ENCODE peak calls at places on chromosomes 6 and 20, in six cellular contexts. Y is HepG2, U is A549, F is endothelial cell of umbilical vein, T is GM12878, A is K562. N is an unnamed sample.

GRCh38 chr6:57284056-57284455 is 33.4 kb upstream of the PRIM2 start:
- DNase-seq in Y (no peak), U (no peak), F (no peak), T (no peak), A (no peak), N (no peak)

GRCh38 chr20:20207291-20207690 is 155.0 kb downstream of the CFAP61 start:
- DNase-seq in Y (no peak), U (no peak), F (no peak), T (no peak), A (no peak), N (no peak)

GRCh38 chr20:52103911-52104545 is 87.6 kb downstream of the ZFP64 start:
- DNase-seq in Y (no peak), U (no peak), F (peak), T (no peak), A (no peak), N (peak)

GRCh38 chr6:43129434-43130194 is 41.5 kb upstream of the SRF start:
- DNase-seq in Y (peak), U (peak), F (peak), T (no peak), A (peak), N (peak)

GRCh38 chr20:38599410-38599882 is 2.2 kb upstream of the ARHGAP40 start:
- DNase-seq in Y (peak), U (no peak), F (no peak), T (no peak), A (peak), N (no peak)

GRCh38 chr6:53862517-53863457 is 68.0 kb downstream of the LRRC1 start:
- DNase-seq in Y (no peak), U (no peak), F (peak), T (no peak), A (no peak), N (no peak)

GRCh38 chr20:37866051-37866450 is 36.9 kb upstream of the VSTM2L start:
- DNase-seq in Y (no peak), U (no peak), F (no peak), T (no peak), A (no peak), N (no peak)

GRCh38 chr6:136464874-136465273 is 85.3 kb downstream of the MAP7 start:
- DNase-seq in Y (no peak), U (no peak), F (no peak), T (no peak), A (no peak), N (no peak)

GRCh38 chr6:133945158-133945557 is 7.9 kb upstream of the TBPL1 start:
- DNase-seq in Y (peak), U (peak), F (no peak), T (no peak), A (no peak), N (peak)

GRCh38 chr6:33663727-33664449 is 42.8 kb downstream of the ITPR3 start:
- DNase-seq in Y (no peak), U (no peak), F (no peak), T (no peak), A (no peak), N (no peak)

GRCh38 chr6:11771473-11772048 is 7.0 kb downstream of the ADTRP start:
- DNase-seq in Y (no peak), U (no peak), F (no peak), T (no peak), A (no peak), N (peak)

GRCh38 chr6:75156186-75156878 is 49.5 kb downstream of the COL12A1 start:
- DNase-seq in Y (no peak), U (no peak), F (peak), T (no peak), A (no peak), N (no peak)

GRCh38 chr6:158019416-158019815 is 37.8 kb downstream of the SYNJ2 start:
- DNase-seq in Y (no peak), U (no peak), F (no peak), T (no peak), A (no peak), N (no peak)

GRCh38 chr6:156909212-156910010 is 132.2 kb downstream of the ARID1B start:
- DNase-seq in Y (no peak), U (no peak), F (no peak), T (no peak), A (no peak), N (no peak)

GRCh38 chr6:136014454-136015421 is 163.2 kb downstream of the PDE7B start:
- DNase-seq in Y (no peak), U (peak), F (no peak), T (no peak), A (no peak), N (peak)

GRCh38 chr6:133953634-133954415 is 801 bp downstream of the TBPL1 start:
- DNase-seq in Y (no peak), U (no peak), F (no peak), T (no peak), A (peak), N (peak)

GRCh38 chr6:52253494-52253893 is 9.2 kb upstream of the IL17F start:
- DNase-seq in Y (no peak), U (no peak), F (no peak), T (no peak), A (no peak), N (no peak)

DNA sequence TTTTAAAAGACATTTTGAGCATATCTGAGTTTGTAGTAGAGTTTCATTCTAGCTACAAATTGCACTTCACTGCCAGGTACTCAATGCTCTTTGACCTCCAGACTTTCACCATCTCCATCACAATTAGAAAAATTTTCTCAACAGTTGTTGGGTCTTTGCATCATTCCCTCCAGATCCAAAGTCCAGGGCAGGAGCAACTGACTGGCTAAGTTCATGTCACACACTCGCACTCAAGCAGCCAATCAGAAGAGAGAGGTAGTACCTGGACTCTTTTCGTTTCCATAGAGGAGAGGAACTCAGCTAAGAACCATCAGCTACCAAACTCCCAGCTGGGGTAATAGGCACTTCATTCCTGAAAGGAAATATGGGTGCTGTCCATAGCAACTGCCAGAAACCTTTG is 9.0 kb downstream of the SPINT3 start:
- DNase-seq in Y (peak), U (no peak), F (no peak), T (no peak), A (no peak), N (no peak)
- TF ChIP-seq MYC in Y (no peak), U (no peak), F (no peak), T (no peak), A (no peak), N (no peak)

GRCh38 chr6:17418281-17419188 is 25.1 kb downstream of the CAP2 start:
- DNase-seq in Y (no peak), U (peak), F (no peak), T (no peak), A (no peak), N (no peak)
- TF ChIP-seq POLR2A in Y (no peak), U (no peak), F (no peak), T (no peak), A (no peak), N (no peak)

DNA sequence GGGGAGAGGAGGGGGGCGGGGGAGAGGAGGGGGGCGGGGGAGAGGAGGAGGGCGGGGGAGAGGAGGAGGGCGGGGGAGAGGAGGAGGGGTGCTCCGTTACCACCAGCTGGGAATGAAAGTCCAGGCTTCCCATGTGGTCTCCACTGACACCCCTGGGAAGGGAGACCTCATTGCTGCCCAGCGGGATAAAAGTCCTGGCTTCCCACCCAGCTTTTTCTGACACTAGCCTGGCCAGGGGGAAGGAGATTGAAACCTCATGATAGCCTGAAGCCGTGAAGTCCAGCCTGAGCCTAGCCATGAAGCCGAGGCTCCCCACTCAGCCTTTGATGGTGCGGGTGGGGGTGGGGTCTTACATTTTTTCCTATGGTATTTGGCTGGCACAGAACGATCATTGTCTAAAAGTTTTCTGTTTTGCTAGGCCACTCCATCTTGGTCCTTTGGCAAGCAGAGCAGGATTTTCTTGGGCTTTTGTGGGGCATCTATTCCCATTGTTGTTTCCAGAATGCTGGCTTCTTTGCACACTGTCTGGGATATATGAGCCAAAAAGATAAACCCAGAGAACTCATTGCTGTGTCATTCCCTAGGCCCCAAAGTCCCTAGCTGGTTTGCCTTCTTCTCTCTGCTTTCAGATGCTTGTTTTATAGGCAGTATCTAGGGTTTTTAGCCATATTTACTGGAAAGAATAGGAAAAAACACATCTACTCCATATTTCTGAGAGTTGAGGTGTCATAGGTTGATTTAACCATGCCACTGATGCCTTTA is 67.9 kb upstream of the RNF24 start:
- DNase-seq in Y (peak), U (no peak), F (no peak), T (no peak), A (no peak), N (no peak)
- H3K4me3 ChIP-seq in Y (peak), U (no peak), F (no peak), T (no peak), A (no peak), N (peak)

GRCh38 chr6:82980086-82980485 is 85.6 kb downstream of the UBE3D start:
- DNase-seq in Y (no peak), U (no peak), F (no peak), T (no peak), A (no peak), N (no peak)
- TF ChIP-seq MYC in Y (no peak), U (no peak), F (no peak), T (no peak), A (no peak), N (no peak)

DNA sequence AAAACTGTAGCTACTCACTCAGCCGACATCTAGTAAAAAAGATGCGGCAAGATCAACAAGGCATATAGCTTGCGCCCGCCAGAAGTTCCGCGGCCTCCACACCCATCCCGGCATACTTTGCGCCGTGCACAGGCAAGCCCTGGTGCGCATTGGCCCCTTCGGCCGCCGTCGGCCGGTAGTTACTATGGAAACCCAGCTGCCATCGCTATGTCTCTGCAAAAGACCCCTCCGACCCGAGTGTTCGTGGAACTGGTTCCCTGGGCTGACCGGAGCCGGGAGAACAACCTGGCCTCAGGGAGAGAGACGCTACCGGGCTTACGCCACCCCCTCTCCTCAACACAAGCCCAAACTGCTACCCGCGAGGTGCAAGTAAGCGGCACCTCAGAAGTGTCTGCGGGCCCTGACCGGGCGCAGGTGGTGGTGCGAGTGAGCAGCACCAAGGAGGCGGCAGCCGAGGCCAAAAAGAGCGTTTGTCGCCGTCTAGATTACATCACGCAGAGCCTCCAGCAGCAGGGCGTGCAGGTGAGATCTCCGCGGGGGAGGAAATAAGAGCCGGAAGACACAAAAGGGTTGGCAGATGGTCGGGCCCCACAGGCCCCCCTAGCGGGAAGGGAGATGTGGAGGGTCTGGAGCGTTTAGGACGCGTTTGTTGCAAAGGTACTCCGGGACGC is at the start of gene IRAK1BP1:
- DNase-seq in Y (peak), U (peak), F (peak), T (peak), A (peak), N (peak)
- TF ChIP-seq POLR2A in Y (peak), U (peak), F (peak), T (peak), A (peak), N (peak)

GRCh38 chr20:34099675-34100074 is 12.4 kb downstream of the EIF2S2 start:
- DNase-seq in Y (no peak), U (no peak), F (no peak), T (no peak), A (no peak), N (no peak)

GRCh38 chr20:34100578-34100977 is 11.5 kb downstream of the EIF2S2 start:
- DNase-seq in Y (no peak), U (no peak), F (no peak), T (no peak), A (no peak), N (no peak)

GRCh38 chr20:34095825-34096224 is 16.2 kb downstream of the EIF2S2 start:
- DNase-seq in Y (no peak), U (no peak), F (no peak), T (no peak), A (no peak), N (no peak)

GRCh38 chr20:34096699-34097420 is 15.2 kb downstream of the EIF2S2 start:
- DNase-seq in Y (no peak), U (no peak), F (no peak), T (no peak), A (no peak), N (no peak)

DNA sequence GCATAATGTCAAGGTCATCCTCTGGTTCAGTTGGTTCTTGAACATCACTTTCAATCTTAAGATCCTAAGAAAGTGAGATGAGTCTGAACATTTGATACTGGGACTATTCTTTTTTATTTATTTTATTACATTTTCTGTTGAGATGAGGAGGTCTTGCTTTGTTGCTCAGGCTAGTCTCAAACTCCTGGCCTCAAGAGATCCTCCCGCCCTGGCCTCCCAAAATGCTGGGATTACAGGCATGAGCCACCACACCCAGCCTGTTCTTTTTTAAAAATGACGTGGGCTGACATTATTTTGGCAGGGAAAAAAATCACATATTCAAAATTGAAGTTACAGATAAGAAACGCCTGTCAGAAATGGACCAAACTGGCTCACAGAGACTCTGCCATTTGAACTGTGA is 13.5 kb downstream of the EIF2S2 start:
- DNase-seq in Y (no peak), U (no peak), F (no peak), T (no peak), A (no peak), N (no peak)
- H3K4me3 ChIP-seq in Y (no peak), U (no peak), F (no peak), T (no peak), A (no peak), N (no peak)

DNA sequence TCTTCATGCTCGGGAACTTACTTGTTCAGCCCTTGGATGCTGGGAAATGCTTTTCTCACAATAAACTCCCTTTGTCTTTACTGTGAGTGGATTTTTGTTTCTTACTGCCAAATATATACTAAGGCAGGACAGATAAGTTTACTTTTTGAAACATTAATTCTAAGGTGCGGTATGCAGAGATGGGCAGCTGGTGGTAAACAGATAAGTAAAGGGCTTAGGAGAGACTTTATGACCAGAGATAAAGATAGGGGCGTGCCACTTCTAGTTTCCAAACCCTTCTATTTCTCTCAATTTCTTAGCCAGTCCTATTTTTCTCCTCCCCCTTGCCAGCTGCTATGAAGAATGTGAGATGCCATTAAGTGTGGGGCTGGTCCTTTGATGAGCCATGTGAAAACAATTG is 16.3 kb downstream of the SAMD3 start:
- DNase-seq in Y (no peak), U (no peak), F (no peak), T (no peak), A (peak), N (no peak)
- TF ChIP-seq MYC in Y (no peak), U (no peak), F (no peak), T (no peak), A (no peak), N (no peak)

GRCh38 chr20:35729836-35730582 is 12.1 kb downstream of the RBM39 start:
- DNase-seq in Y (no peak), U (no peak), F (no peak), T (no peak), A (no peak), N (no peak)

GRCh38 chr20:35724321-35725230 is 17.5 kb downstream of the RBM39 start:
- DNase-seq in Y (no peak), U (no peak), F (no peak), T (no peak), A (no peak), N (no peak)

GRCh38 chr20:35729283-35729807 is 12.7 kb downstream of the RBM39 start:
- DNase-seq in Y (no peak), U (no peak), F (no peak), T (no peak), A (no peak), N (no peak)

GRCh38 chr20:35730583-35731468 is 11.2 kb downstream of the RBM39 start:
- DNase-seq in Y (no peak), U (no peak), F (no peak), T (no peak), A (no peak), N (no peak)

GRCh38 chr20:35726759-35727711 is 15.0 kb downstream of the RBM39 start:
- DNase-seq in Y (no peak), U (no peak), F (no peak), T (no peak), A (no peak), N (peak)
- TF ChIP-seq POLR2A in Y (no peak), U (no peak), F (no peak), T (peak), A (peak), N (no peak)

GRCh38 chr20:32189123-32189410 is 18.5 kb downstream of the PLAGL2 start:
- DNase-seq in Y (no peak), U (no peak), F (no peak), T (no peak), A (no peak), N (no peak)
- H3K4me3 ChIP-seq in Y (no peak), U (no peak), F (no peak), T (no peak), A (no peak), N (no peak)